ENCODE peak calls at places on chromosomes 1 and 21, in four cellular contexts. One of them, this sample, is unnamed.

GRCh38 chr1:200345516-200345915 is 64.3 kb downstream of the ZNF281 start:
- DNase-seq in stromal cell of bone marrow: no peak
- DNase-seq in head of caudate nucleus: no peak
- DNase-seq in NCI-H1092 treated with DMSO at 0.1 percent for 48 hours: no peak
- DNase-seq in this sample: no peak

GRCh38 chr21:33449650-33450049 is 30.1 kb downstream of the TMEM50B start:
- DNase-seq in head of caudate nucleus: no peak
- DNase-seq in stromal cell of bone marrow: no peak
- DNase-seq in NCI-H1092 treated with DMSO at 0.1 percent for 48 hours: no peak
- DNase-seq in this sample: no peak

GRCh38 chr1:112527266-112528010 is 18.7 kb downstream of the WNT2B start:
- DNase-seq in head of caudate nucleus: no peak
- DNase-seq in NCI-H1092 treated with DMSO at 0.1 percent for 48 hours: no peak
- DNase-seq in stromal cell of bone marrow: no peak
- DNase-seq in this sample: no peak

GRCh38 chr1:86872086-86872485 is 41.8 kb downstream of the SELENOF start:
- DNase-seq in stromal cell of bone marrow: no peak
- DNase-seq in head of caudate nucleus: no peak
- DNase-seq in NCI-H1092 treated with DMSO at 0.1 percent for 48 hours: no peak
- DNase-seq in this sample: peak

GRCh38 chr1:205913451-205914204 is 29.6 kb downstream of the SLC26A9 start:
- DNase-seq in stromal cell of bone marrow: no peak
- DNase-seq in NCI-H1092 treated with DMSO at 0.1 percent for 48 hours: no peak
- DNase-seq in head of caudate nucleus: peak
- DNase-seq in this sample: peak

GRCh38 chr1:227793948-227794812 is 21.3 kb upstream of the PRSS38 start:
- DNase-seq in head of caudate nucleus: no peak
- DNase-seq in stromal cell of bone marrow: peak
- DNase-seq in NCI-H1092 treated with DMSO at 0.1 percent for 48 hours: no peak
- DNase-seq in this sample: peak

GRCh38 chr1:240192851-240193250 is 101.2 kb downstream of the FMN2 start:
- DNase-seq in stromal cell of bone marrow: no peak
- DNase-seq in head of caudate nucleus: no peak
- DNase-seq in NCI-H1092 treated with DMSO at 0.1 percent for 48 hours: no peak
- DNase-seq in this sample: no peak

GRCh38 chr1:116466810-116467557 is 93.9 kb downstream of the ATP1A1 start:
- DNase-seq in head of caudate nucleus: no peak
- DNase-seq in stromal cell of bone marrow: no peak
- DNase-seq in NCI-H1092 treated with DMSO at 0.1 percent for 48 hours: no peak
- DNase-seq in this sample: no peak

GRCh38 chr1:145985502-145986439 is 10.6 kb downstream of the TXNIP start:
- DNase-seq in head of caudate nucleus: no peak
- DNase-seq in stromal cell of bone marrow: no peak
- DNase-seq in NCI-H1092 treated with DMSO at 0.1 percent for 48 hours: peak
- DNase-seq in this sample: peak

GRCh38 chr1:17207966-17208418 is 3.1 kb downstream of the PADI1 start:
- DNase-seq in head of caudate nucleus: no peak
- DNase-seq in NCI-H1092 treated with DMSO at 0.1 percent for 48 hours: no peak
- DNase-seq in stromal cell of bone marrow: peak
- DNase-seq in this sample: peak

GRCh38 chr1:93845554-93846150 is 33.4 kb downstream of the DNTTIP2 start:
- DNase-seq in head of caudate nucleus: no peak
- DNase-seq in stromal cell of bone marrow: peak
- DNase-seq in NCI-H1092 treated with DMSO at 0.1 percent for 48 hours: peak
- DNase-seq in this sample: peak

GRCh38 chr1:1903224-1903623 is 11.8 kb upstream of the CALML6 start:
- DNase-seq in stromal cell of bone marrow: no peak
- DNase-seq in head of caudate nucleus: no peak
- DNase-seq in NCI-H1092 treated with DMSO at 0.1 percent for 48 hours: no peak
- DNase-seq in this sample: no peak

GRCh38 chr1:3888301-3888700 is 11.8 kb downstream of the C1orf174 start:
- DNase-seq in stromal cell of bone marrow: no peak
- DNase-seq in head of caudate nucleus: no peak
- DNase-seq in NCI-H1092 treated with DMSO at 0.1 percent for 48 hours: no peak
- DNase-seq in this sample: no peak

GRCh38 chr21:37665230-37666024 is 250.8 kb downstream of the KCNJ6 start:
- DNase-seq in head of caudate nucleus: no peak
- DNase-seq in NCI-H1092 treated with DMSO at 0.1 percent for 48 hours: no peak
- DNase-seq in stromal cell of bone marrow: no peak
- DNase-seq in this sample: peak

GRCh38 chr1:226577401-226578180 is 29.0 kb downstream of the STUM start:
- DNase-seq in head of caudate nucleus: no peak
- DNase-seq in NCI-H1092 treated with DMSO at 0.1 percent for 48 hours: no peak
- DNase-seq in stromal cell of bone marrow: no peak
- DNase-seq in this sample: no peak

GRCh38 chr1:58803858-58804257 is 20.0 kb upstream of the JUN start:
- DNase-seq in head of caudate nucleus: no peak
- DNase-seq in stromal cell of bone marrow: no peak
- DNase-seq in NCI-H1092 treated with DMSO at 0.1 percent for 48 hours: no peak
- DNase-seq in this sample: peak